ENCODE peak calls at places on chromosomes 5 and 9, in ten cellular contexts. T, B, R, X, C, H, F, M, J and P are unnamed samples.

GRCh38 chr9:121861501-121862180 is 210.2 kb downstream of the DAB2IP start:
- DNase-seq in T (no peak), B (no peak), R (peak; percentile 41), X (no peak), C (no peak), H (peak; percentile 68), F (no peak), M (no peak), J (no peak), P (peak; percentile 54)

GRCh38 chr9:134811673-134812668 is 68.6 kb upstream of the FCN2 start:
- DNase-seq in T (peak; percentile 36), B (peak; percentile 87), R (peak; percentile 51), X (no peak), C (no peak), H (no peak), F (peak; percentile 80), M (no peak), J (no peak), P (peak; percentile 91)

GRCh38 chr5:139788294-139788875 is 7.2 kb upstream of the PSD2 start:
- DNase-seq in T (no peak), B (no peak), R (no peak), X (no peak), C (no peak), H (no peak), F (no peak), M (no peak), J (no peak), P (no peak)

GRCh38 chr5:34886718-34887117 is 28.6 kb downstream of the RAD1 start:
- DNase-seq in T (no peak), B (no peak), R (no peak), X (no peak), C (no peak), H (no peak), F (no peak), M (no peak), J (no peak), P (no peak)

GRCh38 chr9:137281345-137282116 is 4.0 kb downstream of the TOR4A start:
- DNase-seq in T (no peak), B (no peak), R (no peak), X (no peak), C (no peak), H (no peak), F (no peak), M (no peak), J (no peak), P (no peak)

GRCh38 chr5:10503321-10503720 is 60.5 kb upstream of the ANKRD33B start:
- DNase-seq in T (no peak), B (no peak), R (no peak), X (no peak), C (no peak), H (no peak), F (no peak), M (no peak), J (no peak), P (no peak)

GRCh38 chr9:74496819-74497749 is at the start of gene RORB:
- DNase-seq in T (peak; percentile 63), B (peak; percentile 74), R (peak; percentile 71), X (peak; percentile 52), C (no peak), H (no peak), F (peak; percentile 62), M (no peak), J (peak; percentile 25), P (peak; percentile 36)

GRCh38 chr5:67196537-67197059 is at the start of gene CD180:
- DNase-seq in T (no peak), B (no peak), R (no peak), X (no peak), C (no peak), H (no peak), F (no peak), M (no peak), J (no peak), P (no peak)

GRCh38 chr9:136078025-136078424 is 17.1 kb downstream of the NACC2 start:
- DNase-seq in T (no peak), B (no peak), R (no peak), X (no peak), C (no peak), H (no peak), F (no peak), M (no peak), J (no peak), P (no peak)

GRCh38 chr5:10913846-10914245 is 152.8 kb upstream of the DAP start:
- DNase-seq in T (peak; percentile 94), B (peak; percentile 45), R (peak; percentile 55), X (no peak), C (no peak), H (peak; percentile 89), F (peak; percentile 93), M (no peak), J (no peak), P (peak; percentile 77)

GRCh38 chr9:128631636-128632035 is 25.0 kb downstream of the DYNC2I2 start:
- DNase-seq in T (no peak), B (no peak), R (no peak), X (no peak), C (no peak), H (no peak), F (no peak), M (no peak), J (no peak), P (no peak)

GRCh38 chr9:96140401-96141180 is 161.4 kb downstream of the HSD17B3 start:
- DNase-seq in T (peak; percentile 14), B (no peak), R (peak; percentile 15), X (no peak), C (no peak), H (no peak), F (no peak), M (no peak), J (no peak), P (peak; percentile 52)

GRCh38 chr5:154312571-154312970 is 122.0 kb downstream of the GALNT10 start:
- DNase-seq in T (peak; percentile 47), B (peak; percentile 55), R (peak; percentile 20), X (no peak), C (no peak), H (no peak), F (peak; percentile 44), M (no peak), J (no peak), P (no peak)

GRCh38 chr5:101084353-101084752 is 181.3 kb upstream of the ST8SIA4 start:
- DNase-seq in T (no peak), B (no peak), R (no peak), X (no peak), C (no peak), H (peak; percentile 88), F (no peak), M (no peak), J (no peak), P (no peak)

GRCh38 chr9:70589571-70590263 is 175.3 kb upstream of the KLF9 start:
- DNase-seq in T (peak; percentile 87), B (peak; percentile 58), R (peak; percentile 70), X (no peak), C (no peak), H (no peak), F (peak; percentile 87), M (no peak), J (no peak), P (peak; percentile 66)

GRCh38 chr5:74673011-74673790 is 11.8 kb upstream of the HEXB start:
- DNase-seq in T (peak; percentile 68), B (peak; percentile 64), R (peak; percentile 80), X (no peak), C (no peak), H (peak; percentile 49), F (peak; percentile 58), M (no peak), J (no peak), P (peak; percentile 58)

GRCh38 chr5:173881811-173882575 is 6.2 kb upstream of the CPEB4 start:
- DNase-seq in T (no peak), B (no peak), R (no peak), X (no peak), C (no peak), H (no peak), F (no peak), M (no peak), J (no peak), P (no peak)

GRCh38 chr9:13083973-13084528 is 195.4 kb downstream of the MPDZ start:
- DNase-seq in T (peak; percentile 75), B (peak; percentile 30), R (peak; percentile 39), X (no peak), C (no peak), H (no peak), F (peak; percentile 70), M (no peak), J (no peak), P (peak; percentile 54)

GRCh38 chr9:93083592-93084470 is 12.2 kb upstream of the CARD19 start:
- DNase-seq in T (no peak), B (no peak), R (no peak), X (peak; percentile 72), C (no peak), H (peak; percentile 83), F (no peak), M (no peak), J (no peak), P (peak; percentile 8)

GRCh38 chr9:108290839-108291585 is 564.8 kb downstream of the ACTL7B start:
- DNase-seq in T (no peak), B (peak; percentile 37), R (no peak), X (no peak), C (no peak), H (no peak), F (peak; percentile 3), M (no peak), J (no peak), P (no peak)

GRCh38 chr9:130172858-130173461 is 756 bp downstream of the NCS1 start:
- DNase-seq in T (peak; percentile 24), B (peak; percentile 74), R (no peak), X (peak; percentile 59), C (peak; percentile 27), H (peak; percentile 46), F (no peak), M (peak; percentile 57), J (no peak), P (peak; percentile 61)

GRCh38 chr5:168332042-168332441 is 40.6 kb downstream of the WWC1 start:
- DNase-seq in T (no peak), B (no peak), R (no peak), X (no peak), C (no peak), H (no peak), F (no peak), M (no peak), J (no peak), P (no peak)

GRCh38 chr5:133147411-133147810 is 95.6 kb downstream of the HSPA4 start:
- DNase-seq in T (peak; percentile 49), B (no peak), R (peak; percentile 69), X (no peak), C (no peak), H (no peak), F (peak; percentile 16), M (no peak), J (no peak), P (no peak)

GRCh38 chr9:138011951-138012500 is 134.4 kb downstream of the CACNA1B start:
- DNase-seq in T (no peak), B (no peak), R (no peak), X (no peak), C (no peak), H (no peak), F (no peak), M (no peak), J (no peak), P (no peak)

GRCh38 chr9:138042146-138042545 is 164.6 kb downstream of the CACNA1B start:
- DNase-seq in T (no peak), B (no peak), R (no peak), X (no peak), C (no peak), H (no peak), F (no peak), M (no peak), J (no peak), P (no peak)

GRCh38 chr9:83933804-83934203 is 12.6 kb upstream of the KIF27 start:
- DNase-seq in T (peak; percentile 84), B (no peak), R (peak; percentile 87), X (no peak), C (no peak), H (no peak), F (no peak), M (no peak), J (no peak), P (peak; percentile 88)

GRCh38 chr5:851553-851952 is 767 bp upstream of the ZDHHC11 start:
- DNase-seq in T (no peak), B (no peak), R (no peak), X (no peak), C (no peak), H (no peak), F (no peak), M (no peak), J (no peak), P (no peak)